ENCODE peak calls at places on chromosomes 1 and 21, in seven cellular contexts. J, G, M, I, B, K and T are unnamed samples.

GRCh38 chr1:170556910-170557309 is 24.9 kb downstream of the GORAB start:
- DNase-seq in I (no peak), K (no peak), G (no peak), M (no peak), J (peak), B (peak), T (peak)

GRCh38 chr1:48670234-48671020 is 106.3 kb downstream of the BEND5 start:
- DNase-seq in K (no peak), B (no peak), M (no peak), J (no peak), G (no peak), I (no peak), T (no peak)

GRCh38 chr21:35034203-35034926 is 14.7 kb downstream of the RUNX1 start:
- DNase-seq in I (no peak), B (no peak), G (no peak), K (no peak), M (no peak), J (no peak), T (no peak)

GRCh38 chr1:204206121-204206520 is 7.7 kb downstream of the GOLT1A start:
- DNase-seq in K (no peak), G (no peak), B (no peak), I (no peak), J (peak), M (no peak), T (peak)

GRCh38 chr1:147287133-147287865 is 44.8 kb downstream of the CHD1L start:
- DNase-seq in K (no peak), G (no peak), B (peak), J (peak), M (no peak), I (no peak), T (no peak)

GRCh38 chr1:223378754-223379153 is 14.5 kb upstream of the CCDC185 start:
- DNase-seq in K (no peak), G (peak), B (no peak), J (no peak), I (no peak), M (no peak), T (no peak)

GRCh38 chr1:66526036-66526435 is 7.9 kb upstream of the SGIP1 start:
- DNase-seq in B (no peak), M (no peak), I (no peak), K (no peak), J (no peak), G (no peak), T (no peak)

GRCh38 chr1:67018574-67018973 is 35.4 kb downstream of the SLC35D1 start:
- DNase-seq in M (no peak), I (no peak), K (no peak), G (peak), B (peak), J (peak), T (no peak)

GRCh38 chr1:148362141-148362929 is 120.8 kb downstream of the PPIAL4G start:
- DNase-seq in I (peak), G (peak), J (peak), K (peak), B (no peak), M (no peak), T (peak)

GRCh38 chr1:88873737-88874374 is 17.5 kb downstream of the GTF2B start:
- DNase-seq in G (no peak), M (no peak), J (peak), K (no peak), I (no peak), B (peak), T (no peak)

GRCh38 chr1:9596419-9597123 is 7.9 kb downstream of the TMEM201 start:
- DNase-seq in B (no peak), I (no peak), K (no peak), J (no peak), G (no peak), M (no peak), T (no peak)

GRCh38 chr1:181513786-181514297 is 30.5 kb downstream of the CACNA1E start:
- DNase-seq in I (no peak), M (no peak), K (no peak), J (no peak), G (no peak), B (no peak), T (no peak)

GRCh38 chr1:216566809-216567208 is 143.6 kb upstream of the USH2A start:
- DNase-seq in M (no peak), G (peak), J (peak), K (no peak), I (no peak), B (peak), T (peak)

GRCh38 chr1:178192686-178193085 is 98.8 kb downstream of the RASAL2 start:
- DNase-seq in I (no peak), K (no peak), B (peak), M (no peak), J (peak), G (peak), T (peak)

GRCh38 chr1:212981025-212981495 is 30.7 kb downstream of the VASH2 start:
- DNase-seq in M (no peak), K (no peak), G (no peak), B (no peak), J (no peak), I (peak), T (peak)

GRCh38 chr1:63108226-63108625 is 214.1 kb upstream of the FOXD3 start:
- DNase-seq in K (no peak), J (no peak), G (no peak), I (no peak), M (no peak), B (no peak), T (no peak)

GRCh38 chr1:94942171-94943128 is 15.5 kb upstream of the CNN3 start:
- DNase-seq in J (no peak), K (no peak), B (no peak), M (no peak), I (no peak), G (no peak), T (no peak)

GRCh38 chr1:235679644-235680043 is 30.1 kb upstream of the GNG4 start:
- DNase-seq in G (no peak), B (no peak), J (no peak), K (no peak), I (no peak), M (no peak), T (no peak)

GRCh38 chr1:248372394-248372793 is 3.2 kb upstream of the OR2T6 start:
- DNase-seq in I (no peak), B (no peak), K (no peak), G (no peak), M (no peak), J (no peak), T (no peak)

GRCh38 chr1:174191255-174191906 is 32.1 kb downstream of the RABGAP1L start:
- DNase-seq in K (no peak), B (no peak), I (no peak), J (peak), G (no peak), M (no peak), T (peak)

GRCh38 chr1:29190718-29191117 is 9.0 kb upstream of the SRSF4 start:
- DNase-seq in J (no peak), M (no peak), K (no peak), B (no peak), I (no peak), G (no peak), T (no peak)

GRCh38 chr1:246558041-246558440 is 8.0 kb downstream of the TFB2M start:
- DNase-seq in G (no peak), M (no peak), I (no peak), B (no peak), K (no peak), J (no peak), T (no peak)

GRCh38 chr1:230144010-230144614 is 77.1 kb downstream of the GALNT2 start:
- DNase-seq in M (no peak), K (no peak), J (no peak), G (no peak), B (no peak), I (no peak), T (peak)

GRCh38 chr1:67623906-67624305 is 61.1 kb upstream of the GADD45A start:
- DNase-seq in K (no peak), G (no peak), J (no peak), B (no peak), I (no peak), M (no peak), T (no peak)

GRCh38 chr1:153651771-153652170 is 6.7 kb upstream of the SNAPIN start:
- DNase-seq in B (no peak), G (no peak), K (no peak), M (no peak), J (no peak), I (no peak), T (no peak)

GRCh38 chr1:115099693-115100050 is 10.4 kb upstream of the TSPAN2 start:
- DNase-seq in M (no peak), B (no peak), G (no peak), K (no peak), I (no peak), J (no peak), T (no peak)

GRCh38 chr1:85494957-85495266 is 30.0 kb upstream of the DDAH1 start:
- DNase-seq in K (no peak), M (no peak), I (no peak), G (peak), B (peak), J (peak), T (peak)

GRCh38 chr1:8463144-8463927 is 145.4 kb downstream of the SLC45A1 start:
- DNase-seq in M (no peak), J (peak), I (no peak), K (no peak), B (peak), G (peak), T (no peak)

GRCh38 chr1:177586429-177586828 is 383.4 kb downstream of the SEC16B start:
- DNase-seq in K (no peak), M (no peak), G (no peak), I (no peak), B (peak), J (peak), T (no peak)

GRCh38 chr1:53572061-53572801 is 113.0 kb downstream of the DMRTB1 start:
- DNase-seq in M (no peak), I (no peak), J (peak), G (peak), B (peak), K (no peak), T (no peak)

GRCh38 chr1:9753121-9753531 is 70.6 kb downstream of the CLSTN1 start:
- DNase-seq in M (no peak), G (peak), J (peak), K (no peak), B (peak), I (no peak), T (no peak)

GRCh38 chr1:186424539-186424938 is 36.4 kb downstream of the PDC start:
- DNase-seq in B (peak), K (no peak), I (no peak), G (no peak), J (no peak), M (no peak), T (no peak)

GRCh38 chr1:215637041-215637573 is 70.0 kb downstream of the KCTD3 start:
- DNase-seq in M (no peak), K (no peak), B (peak), G (no peak), J (peak), I (no peak), T (no peak)

GRCh38 chr1:33433509-33434362 is 2.8 kb upstream of the PHC2 start:
- DNase-seq in I (no peak), B (peak), G (peak), K (no peak), M (no peak), J (peak), T (peak)

GRCh38 chr21:20592482-20592881 is 405.7 kb upstream of the NCAM2 start:
- DNase-seq in B (no peak), M (no peak), I (no peak), J (no peak), G (peak), K (no peak), T (no peak)

GRCh38 chr1:22781483-22781882 is 70.8 kb downstream of the EPHB2 start:
- DNase-seq in I (no peak), M (peak), G (no peak), K (no peak), J (no peak), B (no peak), T (no peak)

GRCh38 chr1:12595839-12596821 is 21.9 kb downstream of the DHRS3 start:
- DNase-seq in I (peak), M (no peak), G (peak), B (peak), K (no peak), J (peak), T (peak)

GRCh38 chr1:6287431-6287886 is 26.6 kb upstream of the GPR153 start:
- DNase-seq in G (no peak), B (no peak), M (no peak), K (no peak), I (no peak), J (no peak), T (no peak)

GRCh38 chr1:43227138-43227836 is 42.5 kb upstream of the TMEM125 start:
- DNase-seq in G (peak), I (peak), K (peak), M (peak), B (peak), J (peak), T (peak)

GRCh38 chr1:31531177-31532000 is 44.9 kb upstream of the TINAGL1 start:
- DNase-seq in I (no peak), G (peak), J (peak), K (no peak), M (no peak), B (peak), T (peak)

GRCh38 chr1:119467219-119467618 is 39.8 kb upstream of the HSD3B1 start:
- DNase-seq in I (no peak), M (no peak), J (no peak), G (no peak), K (no peak), B (no peak), T (no peak)
- H2BK120ac ChIP-seq in I (no peak), M (no peak), J (no peak), G (no peak), K (no peak), B (no peak), T (no peak)

GRCh38 chr1:20372676-20373075 is 82.0 kb downstream of the VWA5B1 start:
- DNase-seq in K (no peak), J (no peak), I (no peak), B (no peak), G (no peak), M (no peak), T (no peak)
- H2BK120ac ChIP-seq in K (no peak), J (no peak), I (no peak), B (no peak), G (no peak), M (no peak), T (no peak)

DNA sequence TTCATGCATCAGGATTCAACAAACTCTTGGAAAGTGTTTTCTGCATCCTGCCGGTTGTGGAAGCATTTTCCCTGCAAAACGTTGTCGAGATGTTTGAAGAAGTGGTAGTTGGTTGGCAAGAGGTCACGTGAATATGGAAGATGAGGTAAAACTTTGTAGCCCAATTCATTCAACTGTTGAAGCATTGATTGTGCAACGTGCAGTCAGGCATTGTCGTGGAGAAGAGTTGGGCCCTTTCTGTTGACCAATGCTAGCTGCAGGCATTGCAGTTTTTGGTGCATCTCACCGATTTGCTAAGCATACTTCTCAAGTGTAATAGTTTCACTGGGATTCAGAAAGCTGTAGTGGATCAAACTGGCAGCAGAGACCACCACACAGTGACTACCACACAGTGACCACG is 57.0 kb upstream of the PRDM2 start:
- DNase-seq in G (no peak), K (no peak), M (no peak), I (no peak), B (no peak), J (no peak), T (no peak)
- H2BK120ac ChIP-seq in G (no peak), K (no peak), M (no peak), I (no peak), B (no peak), J (no peak), T (no peak)

GRCh38 chr21:40269239-40269638 is 402.0 kb downstream of the PCP4 start:
- DNase-seq in J (no peak), K (no peak), I (no peak), B (no peak), M (no peak), G (no peak), T (no peak)
- H2BK120ac ChIP-seq in J (no peak), K (no peak), I (no peak), B (no peak), M (no peak), G (no peak), T (no peak)